ENCODE peak calls at places on chromosomes 6 and 20, in five cellular contexts. One of them, this sample, is unnamed.

GRCh38 chr20:49979030-49979832 is 3.5 kb upstream of the SNAI1 start:
- DNase-seq in stomach: peak; percentile 59
- DNase-seq in breast epithelium: no peak
- DNase-seq in IMR-90: no peak
- DNase-seq in HCT116: peak; percentile 38
- DNase-seq in this sample: no peak

GRCh38 chr6:52076791-52077179 is 10.6 kb downstream of the PKHD1 start:
- DNase-seq in breast epithelium: no peak
- DNase-seq in IMR-90: no peak
- DNase-seq in HCT116: no peak
- DNase-seq in stomach: no peak
- DNase-seq in this sample: no peak

GRCh38 chr20:58700823-58701222 is 8.2 kb downstream of the NPEPL1 start:
- DNase-seq in stomach: no peak
- DNase-seq in HCT116: no peak
- DNase-seq in breast epithelium: no peak
- DNase-seq in IMR-90: no peak
- DNase-seq in this sample: no peak

GRCh38 chr6:53487080-53487479 is 57.8 kb downstream of the GCLC start:
- DNase-seq in breast epithelium: no peak
- DNase-seq in IMR-90: no peak
- DNase-seq in stomach: no peak
- DNase-seq in HCT116: no peak
- DNase-seq in this sample: no peak

GRCh38 chr6:134165827-134166226 is 113.4 kb upstream of the SLC2A12 start:
- DNase-seq in stomach: no peak
- DNase-seq in IMR-90: peak; percentile 53
- DNase-seq in HCT116: no peak
- DNase-seq in breast epithelium: no peak
- DNase-seq in this sample: no peak

GRCh38 chr6:10555625-10556309 is 34.6 kb downstream of the GCNT2 start:
- DNase-seq in HCT116: no peak
- DNase-seq in IMR-90: peak; percentile 8
- DNase-seq in stomach: peak; percentile 51
- DNase-seq in breast epithelium: peak; percentile 56
- DNase-seq in this sample: peak; percentile 40

GRCh38 chr6:169386431-169387057 is 132.9 kb upstream of the THBS2 start:
- DNase-seq in IMR-90: peak; percentile 7
- DNase-seq in HCT116: no peak
- DNase-seq in stomach: no peak
- DNase-seq in breast epithelium: no peak
- DNase-seq in this sample: no peak

GRCh38 chr6:95279641-95280040 is 297.7 kb upstream of the MANEA start:
- DNase-seq in HCT116: no peak
- DNase-seq in breast epithelium: no peak
- DNase-seq in IMR-90: no peak
- DNase-seq in stomach: no peak
- DNase-seq in this sample: no peak

GRCh38 chr20:22248052-22248667 is 336.2 kb downstream of the FOXA2 start:
- DNase-seq in breast epithelium: no peak
- DNase-seq in HCT116: no peak
- DNase-seq in stomach: no peak
- DNase-seq in IMR-90: no peak
- DNase-seq in this sample: peak; percentile 6

GRCh38 chr6:4355241-4355640 is 219.9 kb upstream of the ECI2 start:
- DNase-seq in IMR-90: peak; percentile 95
- DNase-seq in HCT116: peak; percentile 13
- DNase-seq in stomach: peak; percentile 18
- DNase-seq in breast epithelium: no peak
- DNase-seq in this sample: peak; percentile 64

GRCh38 chr6:152096863-152097496 is 289.5 kb downstream of the ESR1 start:
- DNase-seq in stomach: no peak
- DNase-seq in HCT116: no peak
- DNase-seq in IMR-90: peak; percentile 94
- DNase-seq in breast epithelium: no peak
- DNase-seq in this sample: no peak

GRCh38 chr6:21665101-21665435 is 71.5 kb downstream of the SOX4 start:
- DNase-seq in HCT116: no peak
- DNase-seq in IMR-90: no peak
- DNase-seq in breast epithelium: no peak
- DNase-seq in stomach: no peak
- DNase-seq in this sample: no peak

GRCh38 chr6:53313784-53314382 is 34.9 kb downstream of the ELOVL5 start:
- DNase-seq in breast epithelium: no peak
- DNase-seq in stomach: no peak
- DNase-seq in HCT116: no peak
- DNase-seq in IMR-90: peak; percentile 48
- DNase-seq in this sample: no peak

GRCh38 chr6:68651018-68651985 is 16.2 kb downstream of the ADGRB3 start:
- DNase-seq in IMR-90: no peak
- DNase-seq in stomach: no peak
- DNase-seq in HCT116: no peak
- DNase-seq in breast epithelium: no peak
- DNase-seq in this sample: no peak

GRCh38 chr20:14307956-14308355 is 29.5 kb downstream of the FLRT3 start:
- DNase-seq in stomach: no peak
- DNase-seq in IMR-90: no peak
- DNase-seq in HCT116: no peak
- DNase-seq in breast epithelium: no peak
- DNase-seq in this sample: no peak

GRCh38 chr6:7315684-7316366 is 2.8 kb upstream of the SSR1 start:
- DNase-seq in IMR-90: no peak
- DNase-seq in stomach: no peak
- DNase-seq in breast epithelium: no peak
- DNase-seq in HCT116: no peak
- DNase-seq in this sample: no peak
- TF ChIP-seq POLR2A in IMR-90: no peak
- TF ChIP-seq POLR2A in stomach: no peak
- TF ChIP-seq POLR2A in breast epithelium: no peak
- TF ChIP-seq POLR2A in HCT116: peak; percentile 93
- TF ChIP-seq POLR2A in this sample: no peak

DNA sequence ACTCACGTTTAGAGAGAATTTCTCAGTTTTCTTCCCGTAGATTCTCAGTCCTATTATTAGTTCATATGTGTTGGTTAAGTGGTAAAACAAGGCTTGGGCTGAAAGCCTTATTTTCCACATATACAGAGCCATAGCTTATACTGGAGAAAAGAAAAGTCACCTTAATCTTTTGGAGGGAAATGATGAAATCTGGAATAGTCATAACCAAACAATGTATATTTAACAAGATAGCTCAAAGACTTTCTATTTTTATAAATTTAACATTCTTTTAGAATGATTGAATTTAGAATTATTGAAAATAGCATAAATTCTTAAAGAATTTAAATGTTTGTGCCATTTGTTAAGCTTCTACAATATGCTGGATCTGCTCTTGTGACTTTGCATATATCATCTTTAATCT is 85.8 kb downstream of the CDKAL1 start:
- DNase-seq in IMR-90: peak; percentile 64
- DNase-seq in HCT116: no peak
- DNase-seq in stomach: no peak
- DNase-seq in breast epithelium: no peak
- DNase-seq in this sample: no peak
- TF ChIP-seq POLR2A in IMR-90: no peak
- TF ChIP-seq POLR2A in HCT116: no peak
- TF ChIP-seq POLR2A in stomach: no peak
- TF ChIP-seq POLR2A in breast epithelium: no peak
- TF ChIP-seq POLR2A in this sample: no peak

DNA sequence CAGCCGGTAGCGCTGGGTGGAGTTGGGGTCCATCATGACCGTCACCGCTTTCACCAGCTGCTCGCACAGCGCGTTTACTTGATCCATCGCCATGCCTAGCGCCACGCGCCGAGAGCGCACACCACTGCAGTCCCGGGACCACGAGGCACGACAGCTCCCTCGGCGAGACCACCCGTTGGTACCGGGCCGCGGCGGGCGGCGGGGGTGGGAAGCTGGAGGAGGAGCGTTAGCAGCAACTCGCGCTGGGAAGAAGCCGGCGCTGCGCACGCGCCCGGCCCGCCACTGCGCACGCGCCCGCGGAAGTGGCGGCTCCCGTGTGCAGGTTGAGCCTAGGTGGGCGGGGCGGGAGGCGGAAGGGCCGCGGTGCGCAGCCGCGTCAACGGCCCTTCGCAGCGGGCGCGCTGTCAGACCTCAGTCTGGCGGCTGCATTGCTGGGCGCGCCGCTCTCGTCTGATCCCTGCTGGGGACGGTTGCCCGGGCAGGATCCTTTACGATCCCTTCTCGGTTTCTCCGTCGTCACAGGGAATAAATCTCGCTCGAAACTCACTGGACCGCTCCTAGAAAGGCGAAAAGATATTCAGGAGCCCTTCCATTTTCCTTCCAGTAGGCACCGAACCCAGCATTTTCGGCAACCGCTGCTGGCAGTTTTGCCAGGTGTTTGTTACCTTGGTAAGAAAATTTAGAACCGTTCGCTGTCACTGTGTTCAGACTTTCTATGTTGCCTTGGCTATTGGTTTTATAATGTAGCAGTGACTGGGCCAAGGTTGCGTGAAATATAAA is at the start of the genes POLH and XPO5:
- DNase-seq in IMR-90: peak; percentile 88
- DNase-seq in breast epithelium: peak; percentile 89
- DNase-seq in stomach: peak; percentile 95
- DNase-seq in HCT116: peak; percentile 81
- DNase-seq in this sample: peak; percentile 100
- TF ChIP-seq POLR2A in IMR-90: peak; percentile 98
- TF ChIP-seq POLR2A in breast epithelium: peak; percentile 60
- TF ChIP-seq POLR2A in stomach: no peak
- TF ChIP-seq POLR2A in HCT116: peak; percentile 99
- TF ChIP-seq POLR2A in this sample: peak; percentile 100

DNA sequence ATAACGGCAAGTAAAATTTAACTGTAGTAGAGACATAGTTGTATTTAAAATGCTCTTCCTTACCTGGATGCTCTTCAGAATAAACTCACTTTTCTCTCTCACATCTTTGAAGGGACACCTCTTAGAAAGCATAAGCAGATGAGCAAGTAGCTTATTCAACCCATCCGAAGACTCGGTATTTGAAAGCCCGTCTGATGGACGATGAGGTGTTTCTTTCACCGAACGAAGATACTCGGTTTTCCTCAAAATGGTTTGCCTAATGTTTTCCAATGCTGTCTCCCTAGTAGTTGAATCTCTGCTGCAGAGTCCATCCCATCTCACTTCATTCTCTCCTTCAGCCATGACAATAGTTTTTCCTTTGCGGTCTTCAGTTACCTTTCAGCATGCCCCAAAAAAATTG is 914 bp downstream of the SESN1 start:
- DNase-seq in stomach: no peak
- DNase-seq in IMR-90: peak; percentile 14
- DNase-seq in HCT116: no peak
- DNase-seq in breast epithelium: no peak
- DNase-seq in this sample: no peak
- TF ChIP-seq POLR2A in stomach: no peak
- TF ChIP-seq POLR2A in IMR-90: no peak
- TF ChIP-seq POLR2A in HCT116: no peak
- TF ChIP-seq POLR2A in breast epithelium: no peak
- TF ChIP-seq POLR2A in this sample: no peak

GRCh38 chr6:41895300-41896233 is at the start of gene USP49:
- DNase-seq in stomach: peak; percentile 91
- DNase-seq in HCT116: peak; percentile 45
- DNase-seq in IMR-90: peak; percentile 87
- DNase-seq in breast epithelium: peak; percentile 80
- DNase-seq in this sample: peak; percentile 86
- TF ChIP-seq POLR2A in stomach: no peak
- TF ChIP-seq POLR2A in HCT116: no peak
- TF ChIP-seq POLR2A in IMR-90: peak; percentile 72
- TF ChIP-seq POLR2A in breast epithelium: no peak
- TF ChIP-seq POLR2A in this sample: peak; percentile 27

DNA sequence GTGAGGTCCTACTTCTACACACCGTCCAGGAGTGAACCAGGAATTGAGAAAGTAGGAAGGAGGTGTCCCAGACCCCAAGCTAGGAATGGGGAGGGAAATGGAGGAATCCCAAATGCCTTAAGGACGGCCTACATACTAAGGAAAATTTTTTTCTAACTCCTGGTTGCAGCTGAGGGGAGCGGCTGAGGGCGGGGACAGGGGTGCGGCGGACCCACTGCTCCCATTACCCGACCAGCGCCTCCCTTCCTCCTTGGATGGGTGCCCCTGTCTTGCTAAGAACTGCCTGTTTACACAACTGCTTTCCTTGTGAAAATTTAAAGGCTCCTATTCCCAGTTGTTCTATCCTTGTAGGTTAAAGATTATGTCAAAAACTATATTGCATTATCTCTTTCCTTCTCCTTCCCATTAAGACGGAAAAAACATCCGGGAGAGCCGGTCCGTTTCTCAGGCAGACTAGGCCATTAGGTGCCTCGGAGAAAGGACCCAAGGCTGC is 699 bp upstream of the HSPA1B start:
- DNase-seq in stomach: peak; percentile 91
- DNase-seq in HCT116: no peak
- DNase-seq in IMR-90: no peak
- DNase-seq in breast epithelium: peak; percentile 90
- DNase-seq in this sample: peak; percentile 68
- TF ChIP-seq POLR2A in stomach: no peak
- TF ChIP-seq POLR2A in HCT116: no peak
- TF ChIP-seq POLR2A in IMR-90: no peak
- TF ChIP-seq POLR2A in breast epithelium: peak; percentile 4
- TF ChIP-seq POLR2A in this sample: no peak

DNA sequence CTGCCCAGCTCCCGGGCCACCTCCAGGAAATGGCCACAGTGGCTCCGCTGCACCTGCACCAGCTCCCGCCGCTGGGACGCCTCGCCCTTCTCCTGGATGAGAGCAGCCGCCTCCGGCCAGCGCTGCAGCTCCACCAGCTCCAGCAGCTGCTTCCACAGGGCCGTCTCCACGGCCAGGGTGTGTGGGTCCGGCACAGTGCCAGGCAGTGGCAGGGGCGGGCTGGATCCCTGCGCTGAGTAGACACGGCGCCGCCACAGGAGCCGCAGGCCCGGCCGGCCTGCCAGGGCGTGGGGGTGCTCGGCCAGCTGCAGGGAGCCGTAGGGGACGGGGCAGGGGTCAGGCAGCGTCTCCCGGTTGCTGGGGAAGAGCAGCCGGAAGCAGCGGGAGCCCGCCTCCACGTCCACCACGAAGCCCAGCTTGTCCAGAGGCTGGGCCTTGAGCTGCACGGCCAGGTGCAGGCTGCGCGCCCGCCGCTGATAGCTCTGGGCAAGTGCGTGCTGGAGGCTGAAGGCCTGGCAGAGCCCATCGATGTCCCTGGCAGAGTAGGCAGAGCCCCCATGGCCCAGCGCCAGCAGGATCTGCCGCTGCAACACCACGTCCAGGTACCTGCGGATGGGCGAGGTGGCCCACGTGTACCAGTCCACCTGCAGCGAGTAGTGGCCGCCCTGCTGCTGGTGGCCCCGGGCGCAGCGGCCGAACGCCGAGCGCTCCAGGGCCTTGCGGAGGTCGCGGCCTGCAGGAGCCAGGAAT is 9.4 kb downstream of the FNDC11 start:
- DNase-seq in IMR-90: no peak
- DNase-seq in HCT116: no peak
- DNase-seq in breast epithelium: no peak
- DNase-seq in stomach: no peak
- DNase-seq in this sample: no peak
- TF ChIP-seq POLR2A in IMR-90: no peak
- TF ChIP-seq POLR2A in HCT116: no peak
- TF ChIP-seq POLR2A in breast epithelium: no peak
- TF ChIP-seq POLR2A in stomach: no peak
- TF ChIP-seq POLR2A in this sample: no peak

GRCh38 chr20:37353285-37353849 is 7.4 kb downstream of the SRC start:
- DNase-seq in stomach: no peak
- DNase-seq in breast epithelium: no peak
- DNase-seq in HCT116: no peak
- DNase-seq in IMR-90: no peak
- DNase-seq in this sample: no peak
- TF ChIP-seq POLR2A in stomach: no peak
- TF ChIP-seq POLR2A in breast epithelium: no peak
- TF ChIP-seq POLR2A in HCT116: no peak
- TF ChIP-seq POLR2A in IMR-90: no peak
- TF ChIP-seq POLR2A in this sample: no peak

This sample was measured in H54.